ENCODE peak calls at places on chromosomes 4 and X, in four cellular contexts. N is astrocyte of the cerebellum, H is heart right ventricle, R is pancreas. D is an unnamed sample.
A peak's percentile ranks its signal among the peaks of the same experiment; 100 is the strongest.

GRCh38 chrX:21479695-21480280 is 105.6 kb downstream of the CNKSR2 start:
- DNase-seq in N (peak; percentile 50), R (no peak), H (peak; percentile 3), D (peak; percentile 5)

GRCh38 chrX:1412551-1413161 is 20.7 kb upstream of the SLC25A6 start:
- DNase-seq in H (no peak), R (no peak), N (no peak), D (no peak)

GRCh38 chr4:6426571-6427438 is 45.6 kb downstream of the PPP2R2C start:
- DNase-seq in N (no peak), R (no peak), H (no peak), D (no peak)

GRCh38 chr4:73344106-73344505 is 60.0 kb upstream of the ALB start:
- DNase-seq in R (no peak), H (no peak), N (no peak), D (no peak)

GRCh38 chr4:142373610-142374009 is 472.5 kb downstream of the INPP4B start:
- DNase-seq in N (no peak), H (no peak), R (no peak), D (no peak)

GRCh38 chr4:74934016-74934821 is 1.3 kb downstream of the PARM1 start:
- DNase-seq in N (no peak), H (peak; percentile 17), R (peak; percentile 62), D (no peak)

GRCh38 chrX:1323315-1323714 is 13.3 kb upstream of the IL3RA start:
- DNase-seq in R (no peak), H (peak; percentile 49), N (no peak), D (no peak)

GRCh38 chrX:70454441-70455365 is 10.1 kb downstream of the DLG3 start:
- DNase-seq in N (peak; percentile 39), R (peak; percentile 94), H (peak; percentile 52), D (no peak)

GRCh38 chrX:150429577-150429976 is 66.5 kb downstream of the MAMLD1 start:
- DNase-seq in R (no peak), N (no peak), H (no peak), D (peak; percentile 21)

GRCh38 chr4:15778742-15779231 is 659 bp downstream of the CD38 start:
- DNase-seq in R (peak; percentile 45), H (peak; percentile 18), N (no peak), D (no peak)

GRCh38 chr4:156137971-156138581 is 184.4 kb upstream of the CTSO start:
- DNase-seq in N (no peak), R (no peak), H (no peak), D (no peak)

GRCh38 chr4:22490718-22491330 is 25.0 kb downstream of the ADGRA3 start:
- DNase-seq in N (no peak), R (no peak), H (no peak), D (no peak)

GRCh38 chr4:74005528-74005927 is 7.1 kb upstream of the CXCL5 start:
- DNase-seq in H (no peak), N (no peak), R (no peak), D (no peak)

GRCh38 chr4:132344924-132345828 is 803.9 kb upstream of the PCDH10 start:
- DNase-seq in H (no peak), N (no peak), R (peak; percentile 13), D (no peak)

GRCh38 chr4:164442167-164442566 is 311.8 kb upstream of the SMIM31 start:
- DNase-seq in R (no peak), H (no peak), N (no peak), D (no peak)

GRCh38 chr4:84857296-84857695 is 109.2 kb downstream of the WDFY3 start:
- DNase-seq in H (no peak), N (no peak), R (no peak), D (no peak)

GRCh38 chr4:87188063-87188462 is 32.4 kb downstream of the KLHL8 start:
- DNase-seq in R (no peak), N (peak; percentile 6), H (no peak), D (peak; percentile 16)

GRCh38 chr4:15547392-15547791 is 77.7 kb downstream of the CC2D2A start:
- DNase-seq in R (no peak), H (no peak), N (no peak), D (no peak)

GRCh38 chr4:7704625-7705024 is 235.0 kb downstream of the AFAP1 start:
- DNase-seq in R (no peak), H (no peak), N (no peak), D (no peak)

GRCh38 chrX:20664774-20665173 is 398.1 kb upstream of the RPS6KA3 start:
- DNase-seq in R (no peak), H (no peak), N (no peak), D (no peak)

GRCh38 chrX:146385529-146385928 is 424.0 kb upstream of the CXorf51B start:
- DNase-seq in N (no peak), H (no peak), R (no peak), D (no peak)

GRCh38 chr4:15765910-15766703 is 12.0 kb upstream of the CD38 start:
- DNase-seq in N (no peak), R (no peak), H (no peak), D (no peak)

GRCh38 chr4:122552898-122553297 is 68.0 kb downstream of the IL21 start:
- DNase-seq in R (no peak), H (no peak), N (no peak), D (no peak)

GRCh38 chr4:166290426-166290825 is 417.4 kb downstream of the TLL1 start:
- DNase-seq in R (no peak), N (no peak), H (no peak), D (no peak)

GRCh38 chr4:101865501-101866062 is 75.1 kb downstream of the BANK1 start:
- DNase-seq in N (peak; percentile 9), H (no peak), R (no peak), D (peak; percentile 64)

GRCh38 chr4:101274888-101275752 is 72.2 kb downstream of the PPP3CA start:
- DNase-seq in H (no peak), N (no peak), R (no peak), D (no peak)

GRCh38 chr4:23033796-23034195 is 341.1 kb downstream of the GBA3 start:
- DNase-seq in N (peak; percentile 44), H (no peak), R (no peak), D (peak; percentile 88)

GRCh38 chr4:40321671-40322131 is 13.4 kb upstream of the CHRNA9 start:
- DNase-seq in R (no peak), N (no peak), H (no peak), D (peak; percentile 72)

GRCh38 chr4:102783006-102783405 is 22.2 kb upstream of the MANBA start:
- DNase-seq in R (no peak), H (no peak), N (no peak), D (no peak)

GRCh38 chr4:16764622-16765021 is 133.8 kb downstream of the LDB2 start:
- DNase-seq in N (peak; percentile 57), R (no peak), H (no peak), D (no peak)

GRCh38 chr4:37615720-37616063 is 70.5 kb downstream of the RELL1 start:
- DNase-seq in N (no peak), R (no peak), H (no peak), D (no peak)

GRCh38 chrX:81286608-81287007 is 84.7 kb downstream of the SH3BGRL start:
- DNase-seq in H (no peak), N (no peak), R (no peak), D (no peak)

GRCh38 chr4:113636438-113636818 is 125.1 kb downstream of the CAMK2D start:
- DNase-seq in N (no peak), H (no peak), R (no peak), D (no peak)

GRCh38 chrX:73563740-73564073 is 710 bp downstream of the CHIC1 start:
- DNase-seq in R (no peak), N (no peak), H (no peak), D (no peak)

GRCh38 chr4:94641702-94642560 is 115.8 kb upstream of the BMPR1B start:
- DNase-seq in H (no peak), N (peak; percentile 18), R (no peak), D (no peak)
- TF ChIP-seq CTCF in H (no peak), N (no peak), R (no peak), D (no peak)

DNA sequence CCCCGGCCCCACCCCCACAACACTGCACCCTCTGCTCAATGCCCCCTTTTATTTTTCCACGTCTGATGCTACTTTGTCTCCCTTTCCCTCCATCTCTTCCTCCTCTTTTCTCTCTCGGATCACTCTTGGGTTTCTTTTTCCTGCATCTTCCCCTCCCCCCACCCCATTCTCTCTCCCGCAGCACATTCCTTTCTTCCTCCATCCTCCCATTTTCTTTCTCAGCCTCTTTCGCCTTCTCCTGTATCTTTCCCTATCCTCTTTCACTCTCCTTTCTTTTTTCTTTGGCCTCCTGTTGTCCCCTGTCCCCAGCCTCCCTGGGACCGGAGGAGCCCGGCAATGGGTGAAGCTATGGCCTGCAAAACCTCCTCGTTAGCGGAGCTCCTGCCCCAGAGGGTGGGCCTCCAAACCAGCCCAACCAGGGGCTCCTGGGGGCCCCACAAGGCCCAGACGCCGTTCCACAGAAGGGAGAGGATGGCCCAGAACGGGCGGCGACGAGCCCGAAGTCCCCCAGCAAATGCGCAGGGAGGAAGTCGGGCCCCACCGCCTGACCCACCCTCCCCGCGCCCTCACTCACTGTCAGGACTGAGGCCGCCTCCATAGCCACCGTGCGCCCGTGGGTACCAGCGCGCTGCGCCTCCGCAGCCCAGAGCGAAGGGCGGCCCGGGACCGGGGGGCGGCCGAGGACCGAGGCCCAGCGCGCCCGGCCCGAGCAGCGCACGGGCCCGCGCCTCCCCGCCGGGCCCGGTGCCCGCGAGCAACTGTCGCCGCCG is 807 bp downstream of the HMX1 start:
- DNase-seq in R (no peak), N (no peak), H (no peak), D (no peak)
- H3K4me3 ChIP-seq in R (no peak overlapping the region), N (no peak overlapping the region), H (no peak overlapping the region), D (no peak overlapping the region)

DNA sequence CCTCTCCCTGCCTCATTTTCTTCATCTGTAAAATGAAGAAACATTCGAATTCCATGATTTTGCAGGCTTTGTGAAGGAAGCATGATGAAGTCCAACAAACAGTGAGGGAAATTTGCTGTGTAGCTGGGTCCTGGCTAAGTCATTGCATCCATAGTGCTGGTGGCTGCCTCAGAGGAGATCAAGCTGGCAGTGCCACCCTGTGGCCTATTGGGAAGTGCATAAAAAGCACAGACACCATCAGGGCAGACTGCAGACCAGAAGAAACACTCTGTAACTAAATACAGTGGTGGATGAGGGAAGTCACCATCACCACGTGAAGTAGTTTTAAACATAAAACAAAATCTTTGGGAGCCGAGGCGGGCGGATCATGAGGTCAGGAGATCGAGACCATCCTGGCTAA is 40.7 kb upstream of the DDX3X start:
- DNase-seq in R (no peak), N (no peak), H (no peak), D (no peak)
- TF ChIP-seq CTCF in R (no peak), N (peak; percentile 14), H (no peak), D (no peak)

DNA sequence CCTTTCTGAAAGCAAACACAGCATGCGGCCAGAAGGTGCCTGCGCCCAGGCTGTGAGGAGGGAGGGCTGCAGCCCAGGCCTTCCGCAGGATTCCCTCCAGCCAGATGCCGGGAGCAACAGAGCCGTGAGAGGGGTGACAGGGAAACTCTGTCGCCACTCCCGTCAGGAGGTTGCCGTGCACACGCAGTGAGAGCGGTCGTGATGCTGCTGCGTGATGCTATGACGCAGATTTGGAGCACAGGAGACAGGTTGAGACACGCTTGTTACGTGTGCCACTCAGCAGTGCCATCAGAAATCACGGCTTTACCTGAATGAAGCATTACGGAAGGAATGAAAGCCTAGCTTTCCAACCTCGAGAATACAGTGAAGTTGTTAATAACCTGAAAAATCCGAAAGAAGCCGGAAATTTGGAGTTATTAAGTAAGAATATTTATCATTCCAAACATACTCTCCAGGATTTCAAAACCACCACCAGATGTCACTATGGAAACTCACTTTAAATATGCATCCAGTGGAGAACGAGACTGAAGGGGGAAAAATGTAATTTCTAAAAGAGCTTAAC is 54.4 kb downstream of the FAT1 start:
- DNase-seq in R (no peak), H (no peak), N (peak; percentile 72), D (peak; percentile 28)
- H3K4me3 ChIP-seq in R (no peak overlapping the region), H (no peak overlapping the region), N (no peak overlapping the region), D (peak overlapping the region; percentile 19)